ENCODE peak calls at places on chromosomes 1 and 21, in eight cellular contexts. P is globus pallidus, F is neuronal stem cell, I is NCI-H146, Z is kidney glomerular epithelial cell, W is ACHN, O is AG08395, K is NCI-H2029. R is an unnamed sample.
A peak's percentile ranks its signal among the peaks of the same experiment; 100 is the strongest.

GRCh38 chr21:44273046-44273445 is 11.3 kb upstream of the DNMT3L start:
- DNase-seq in P (no peak), F (no peak), I (no peak), Z (no peak), W (no peak), O (no peak), K (no peak), R (no peak)

GRCh38 chr1:22365331-22366295 is 86.0 kb upstream of the ZBTB40 start:
- DNase-seq in P (no peak), F (no peak), I (no peak), Z (no peak), W (no peak), O (no peak), K (no peak), R (no peak)

GRCh38 chr1:118884946-118885345 is 103.2 kb downstream of the TBX15 start:
- DNase-seq in P (no peak), F (no peak), I (no peak), Z (no peak), W (no peak), O (no peak), K (no peak), R (no peak)

GRCh38 chr1:89965203-89965900 is 29.6 kb upstream of the ZNF326 start:
- DNase-seq in P (no peak), F (no peak), I (peak; percentile 76), Z (no peak), W (no peak), O (no peak), K (no peak), R (no peak)

GRCh38 chr1:203600782-203601513 is 25.7 kb upstream of the ATP2B4 start:
- DNase-seq in P (no peak), F (no peak), I (no peak), Z (no peak), W (no peak), O (no peak), K (no peak), R (no peak)

GRCh38 chr1:84603223-84603622 is 29.0 kb upstream of the CTBS start:
- DNase-seq in P (no peak), F (no peak), I (no peak), Z (no peak), W (no peak), O (no peak), K (no peak), R (no peak)

GRCh38 chr1:91166106-91166712 is 144.4 kb upstream of the ZNF644 start:
- DNase-seq in P (peak; percentile 59), F (peak; percentile 60), I (peak; percentile 59), Z (peak; percentile 53), W (peak; percentile 56), O (peak; percentile 76), K (peak; percentile 71), R (peak; percentile 61)

GRCh38 chr21:27735699-27736098 is 768.8 kb upstream of the ADAMTS5 start:
- DNase-seq in P (no peak), F (no peak), I (no peak), Z (no peak), W (no peak), O (no peak), K (no peak), R (no peak)

GRCh38 chr1:227766015-227766634 is 30.9 kb downstream of the SNAP47 start:
- DNase-seq in P (no peak), F (no peak), I (peak; percentile 99), Z (no peak), W (peak; percentile 59), O (no peak), K (peak; percentile 79), R (no peak)

GRCh38 chr1:93317207-93317606 is 28.5 kb upstream of the DR1 start:
- DNase-seq in P (peak; percentile 66), F (no peak), I (no peak), Z (no peak), W (no peak), O (no peak), K (no peak), R (no peak)

GRCh38 chr1:23627065-23627464 is 64.5 kb upstream of the RPL11 start:
- DNase-seq in P (no peak), F (no peak), I (no peak), Z (no peak), W (no peak), O (no peak), K (no peak), R (no peak)

GRCh38 chr1:203733009-203733863 is 31.7 kb upstream of the LAX1 start:
- DNase-seq in P (no peak), F (no peak), I (no peak), Z (no peak), W (no peak), O (no peak), K (no peak), R (no peak)

GRCh38 chr1:234125283-234125682 is 220.8 kb downstream of the SLC35F3 start:
- DNase-seq in P (no peak), F (peak; percentile 57), I (peak; percentile 51), Z (no peak), W (peak; percentile 30), O (no peak), K (peak; percentile 63), R (peak; percentile 72)

GRCh38 chr21:15706686-15707085 is 23.1 kb upstream of the USP25 start:
- DNase-seq in P (no peak), F (no peak), I (no peak), Z (peak; percentile 81), W (peak; percentile 59), O (peak; percentile 95), K (no peak), R (peak; percentile 19)